ENCODE peak calls at places on chromosome 17, in seven cellular contexts. N is breast epithelium, X is fibroblast of lung, K is tibial nerve, C is lower lobe of right lung, S is trophoblast cell, J is transverse colon. G is an unnamed sample.

GRCh38 chr17:50148226-50149098 is 2.0 kb downstream of the PPP1R9B start:
- DNase-seq in S (peak; percentile 61), K (peak; percentile 54), J (peak; percentile 78), C (peak; percentile 82), N (peak; percentile 71), X (peak; percentile 53), G (no peak)

GRCh38 chr17:7440823-7441174 is 1.5 kb downstream of the FGF11 start:
- DNase-seq in N (no peak), S (no peak), C (no peak), X (peak; percentile 57), K (no peak), J (peak; percentile 28), G (no peak)

GRCh38 chr17:14875557-14876412 is 389.3 kb downstream of the PMP22 start:
- DNase-seq in K (no peak), J (no peak), S (no peak), X (no peak), C (no peak), N (no peak), G (no peak)

GRCh38 chr17:40293363-40293762 is 5.7 kb downstream of the CDC6 start:
- DNase-seq in X (no peak), S (no peak), N (no peak), J (no peak), C (no peak), K (peak; percentile 56), G (peak; percentile 76)

GRCh38 chr17:81251091-81251942 is 12.2 kb downstream of the NDUFAF8 start:
- DNase-seq in K (no peak), J (peak; percentile 72), C (no peak), N (no peak), X (no peak), S (no peak), G (no peak)

GRCh38 chr17:2796164-2797140 is at the start of gene RAP1GAP2:
- DNase-seq in N (no peak), S (peak; percentile 13), X (no peak), C (peak; percentile 93), J (peak; percentile 82), K (peak; percentile 34), G (peak; percentile 77)

GRCh38 chr17:75978938-75979704 is at the start of the genes ACOX1 and TEN1:
- DNase-seq in N (peak; percentile 98), J (peak; percentile 98), X (peak; percentile 97), K (peak; percentile 98), S (peak; percentile 97), C (peak; percentile 99), G (peak; percentile 99)

GRCh38 chr17:80103686-80104085 is 2.3 kb downstream of the GAA start:
- DNase-seq in C (no peak), K (no peak), S (no peak), J (no peak), N (no peak), X (no peak), G (no peak)

GRCh38 chr17:69434164-69434579 is 19.7 kb downstream of the MAP2K6 start:
- DNase-seq in S (no peak), C (no peak), N (no peak), K (no peak), J (no peak), X (peak; percentile 57), G (no peak)

GRCh38 chr17:40182606-40183005 is 5.3 kb downstream of the RAPGEFL1 start:
- DNase-seq in S (no peak), X (no peak), C (no peak), J (no peak), N (no peak), K (no peak), G (no peak)

GRCh38 chr17:50834786-50835562 is 412 bp upstream of the WFIKKN2 start:
- DNase-seq in C (no peak), X (peak; percentile 67), S (peak; percentile 16), J (no peak), N (no peak), K (no peak), G (peak; percentile 68)

GRCh38 chr17:68732301-68732749 is 131.2 kb upstream of the FAM20A start:
- DNase-seq in N (no peak), C (no peak), J (no peak), K (no peak), S (peak; percentile 90), X (no peak), G (no peak)

GRCh38 chr17:48499743-48500434 is 30.9 kb downstream of the HOXB1 start:
- DNase-seq in S (peak; percentile 5), K (no peak), C (no peak), N (no peak), J (no peak), X (no peak), G (no peak)

GRCh38 chr17:55833311-55833710 is 82.5 kb downstream of the PCTP start:
- DNase-seq in S (no peak), X (peak; percentile 3), J (no peak), N (no peak), K (no peak), C (no peak), G (no peak)

GRCh38 chr17:65561394-65562205 is at the start of gene AXIN2:
- DNase-seq in N (peak; percentile 88), K (peak; percentile 76), X (peak; percentile 91), J (peak; percentile 92), C (peak; percentile 94), S (peak; percentile 89), G (peak; percentile 95)

GRCh38 chr17:19718613-19719364 is 2.4 kb upstream of the SLC47A2 start:
- DNase-seq in C (no peak), K (no peak), X (no peak), J (no peak), S (peak; percentile 40), N (no peak), G (no peak)

GRCh38 chr17:82244413-82245140 is 15.7 kb downstream of the SLC16A3 start:
- DNase-seq in K (no peak), J (peak; percentile 34), S (peak; percentile 42), X (peak; percentile 33), C (peak; percentile 40), N (no peak), G (peak; percentile 69)

GRCh38 chr17:17322516-17323510 is 19.6 kb downstream of the NT5M start:
- DNase-seq in S (no peak), J (no peak), N (peak; percentile 47), K (no peak), C (peak; percentile 28), X (no peak), G (no peak)

GRCh38 chr17:17320911-17321220 is 17.7 kb downstream of the NT5M start:
- DNase-seq in C (peak; percentile 24), S (no peak), X (no peak), J (no peak), K (no peak), N (peak; percentile 25), G (no peak)

GRCh38 chr17:17324616-17325015 is 21.4 kb downstream of the NT5M start:
- DNase-seq in K (no peak), J (no peak), N (no peak), X (no peak), C (peak; percentile 30), S (no peak), G (no peak)

GRCh38 chr17:17320188-17320910 is 17.2 kb downstream of the NT5M start:
- DNase-seq in K (no peak), N (peak; percentile 30), C (peak; percentile 19), S (no peak), J (no peak), X (no peak), G (no peak)

DNA sequence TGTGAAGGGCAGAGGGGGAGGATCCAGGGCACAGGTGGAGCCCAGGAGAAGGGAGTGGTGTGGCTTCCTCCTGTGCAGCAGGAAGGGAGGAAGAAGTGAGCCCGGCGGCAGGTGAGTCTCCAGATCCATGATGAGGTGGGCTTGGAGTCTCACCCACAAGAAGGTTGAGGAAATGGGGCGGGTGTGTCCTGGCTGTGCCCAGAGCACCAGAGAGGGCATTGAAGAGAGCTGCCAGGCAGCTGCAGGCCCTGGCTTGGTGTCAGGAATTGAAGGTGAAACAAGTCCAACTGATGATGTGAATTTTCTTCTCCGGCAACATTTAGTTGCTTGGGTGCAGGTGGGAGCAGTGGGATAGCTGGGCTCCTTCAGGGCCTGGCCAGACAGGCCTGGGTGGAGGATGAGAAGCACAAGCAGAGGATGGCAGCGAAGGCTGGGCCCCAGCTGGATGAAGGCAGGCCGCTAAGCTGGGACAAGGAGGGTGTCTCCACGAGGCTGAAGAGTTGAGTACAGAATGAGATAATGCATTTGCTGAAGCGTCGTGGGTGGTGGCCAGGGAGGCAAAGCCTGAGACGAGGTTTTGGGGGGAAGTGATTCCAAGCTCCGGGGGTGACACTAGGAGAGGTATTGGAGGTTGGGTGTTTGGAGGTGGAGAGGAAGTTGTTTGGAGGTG is 18.3 kb downstream of the NT5M start:
- DNase-seq in X (no peak), C (peak; percentile 25), N (peak; percentile 25), J (no peak), K (no peak), S (no peak), G (no peak)
- H3K27ac ChIP-seq in X (no peak overlapping the region), C (no peak overlapping the region), N (no peak overlapping the region), J (no peak overlapping the region), K (no peak overlapping the region), S (no peak overlapping the region), G (no peak overlapping the region)

DNA sequence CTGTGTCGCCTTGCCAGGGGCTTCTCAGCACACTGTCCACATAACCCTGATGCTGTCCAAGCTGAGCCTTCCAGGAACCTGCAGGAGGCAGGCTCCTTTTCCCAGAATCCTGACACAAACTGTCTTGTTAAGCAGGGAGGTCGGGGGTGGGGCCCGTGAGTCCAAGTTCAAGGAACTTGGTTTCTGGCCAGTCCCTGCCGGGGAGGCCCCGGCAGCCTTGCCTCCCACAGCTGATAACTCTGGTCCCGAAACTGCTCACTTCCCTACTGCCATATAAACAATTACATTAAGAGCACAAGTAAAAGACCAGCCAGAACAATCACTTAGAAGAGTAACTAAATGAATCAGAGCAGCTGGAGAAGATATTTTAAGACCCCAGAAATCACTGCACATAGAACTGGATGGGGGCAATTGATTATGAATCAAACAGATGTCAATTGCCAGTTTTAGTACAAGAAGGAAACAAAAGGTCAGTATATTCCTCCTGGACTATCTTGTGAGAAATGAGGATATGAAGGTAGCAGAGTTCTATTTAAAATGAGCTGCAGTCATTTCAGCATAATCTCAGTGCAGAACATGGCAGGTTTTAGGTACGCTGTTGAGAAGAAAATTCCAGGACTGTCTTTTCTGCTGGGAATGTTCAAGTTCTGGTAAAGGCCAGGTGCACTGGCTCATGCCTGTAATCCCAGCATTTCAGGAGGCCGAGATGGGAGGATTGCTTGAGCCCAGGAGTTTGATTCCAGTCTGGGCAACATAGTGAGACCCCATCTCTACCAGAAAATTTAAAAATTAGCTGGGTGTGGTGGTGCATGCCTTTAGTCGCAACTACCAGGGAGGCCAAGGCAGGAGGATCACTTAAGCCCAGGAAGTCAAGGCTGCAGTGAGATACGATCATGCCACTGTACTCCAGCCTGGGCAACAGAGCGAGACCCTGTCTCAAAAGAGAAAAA is 169.8 kb downstream of the PITPNC1 start:
- DNase-seq in N (no peak), J (peak; percentile 79), C (peak; percentile 63), K (no peak), X (peak; percentile 55), S (no peak), G (peak; percentile 78)
- H3K4me1 ChIP-seq in N (peaks cover 3% of the 10 kb centered on the region), J (peaks cover 10% of the 10 kb centered on the region), C (peaks cover 35% of the 10 kb centered on the region), K (no peaks in the 10 kb centered on the region), X (no peaks in the 10 kb centered on the region), S (no peaks in the 10 kb centered on the region), G (no peaks in the 10 kb centered on the region)

DNA sequence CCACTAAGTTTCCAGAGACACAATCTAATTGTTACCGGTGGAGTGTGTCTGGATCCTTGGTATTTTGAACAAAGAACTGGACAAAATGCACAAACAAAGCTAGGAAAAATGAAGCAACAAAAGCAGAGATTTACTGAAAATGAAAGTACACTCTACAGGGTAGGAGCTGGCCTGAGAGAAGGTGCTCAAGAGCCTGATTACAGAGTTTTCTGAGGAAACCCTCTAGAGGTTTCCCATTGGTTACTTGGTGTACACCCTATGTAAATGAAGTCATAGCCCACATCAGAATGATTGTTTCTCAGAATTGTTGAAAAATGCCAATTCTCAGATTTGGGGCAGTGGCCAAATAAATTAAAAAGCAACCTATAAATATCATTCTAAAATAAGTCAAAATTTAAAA is 436.4 kb downstream of the KCNJ18 start:
- DNase-seq in N (no peak), K (no peak), C (no peak), J (no peak), S (no peak), X (no peak), G (no peak)
- H3K9me3 ChIP-seq in N (no peaks in the 10 kb centered on the region), K (no peaks in the 10 kb centered on the region), C (no peaks in the 10 kb centered on the region), J (peaks cover 14% of the 10 kb centered on the region), S (no peaks in the 10 kb centered on the region), X (no peaks in the 10 kb centered on the region), G (no peaks in the 10 kb centered on the region)

GRCh38 chr17:72632026-72632684 is 460.3 kb downstream of the SLC39A11 start:
- DNase-seq in C (no peak), N (peak; percentile 76), S (no peak), K (no peak), J (peak; percentile 91), X (no peak), G (no peak)
- H3K27ac ChIP-seq in C (no peak overlapping the region), N (no peak overlapping the region), S (no peak overlapping the region), K (no peak overlapping the region), J (peak overlapping the region; percentile 82), X (no peak overlapping the region), G (no peak overlapping the region)